ENCODE peak calls at places on chromosome 22, in six cellular contexts. R is heart left ventricle, M is gastrocnemius medialis, O is MM.1S, X is lung, W is right cardiac atrium. J is an unnamed sample.

GRCh38 chr22:34878996-34879395 is 187.0 kb upstream of the ISX start:
- DNase-seq in X (no peak), O (no peak), R (no peak), W (no peak), M (no peak), J (no peak)

GRCh38 chr22:21009638-21010425 is 5.1 kb upstream of the P2RX6 start:
- DNase-seq in R (no peak), X (no peak), M (no peak), W (no peak), O (peak; percentile 66), J (peak; percentile 47)

GRCh38 chr22:20956258-20957117 is 10.6 kb upstream of the AIFM3 start:
- DNase-seq in X (no peak), M (no peak), R (no peak), W (no peak), O (no peak), J (no peak)

GRCh38 chr22:45531944-45532631 is 29.4 kb downstream of the FBLN1 start:
- DNase-seq in M (no peak), W (peak; percentile 9), O (no peak), R (no peak), X (no peak), J (peak; percentile 67)

GRCh38 chr22:49799431-49800075 is 28.1 kb downstream of the BRD1 start:
- DNase-seq in M (no peak), X (no peak), R (no peak), O (no peak), W (peak; percentile 47), J (no peak)

GRCh38 chr22:41152902-41153301 is 52.2 kb upstream of the L3MBTL2 start:
- DNase-seq in R (no peak), M (no peak), X (no peak), W (no peak), O (no peak), J (no peak)

GRCh38 chr22:18103527-18104269 is 6.9 kb upstream of the TUBA8 start:
- DNase-seq in M (no peak), X (no peak), O (no peak), W (peak; percentile 59), R (no peak), J (no peak)

GRCh38 chr22:33210129-33210784 is 152.1 kb upstream of the SYN3 start:
- DNase-seq in W (no peak), R (no peak), X (peak; percentile 32), M (no peak), O (peak; percentile 46), J (peak; percentile 30)

GRCh38 chr22:19464546-19464945 is 14.4 kb downstream of the UFD1 start:
- DNase-seq in W (no peak), R (no peak), X (no peak), M (no peak), O (no peak), J (no peak)

GRCh38 chr22:23816552-23816976 is 22.2 kb downstream of the DERL3 start:
- DNase-seq in R (no peak), X (no peak), O (no peak), M (no peak), W (no peak), J (no peak)

GRCh38 chr22:38570841-38571364 is 920 bp upstream of the DMC1 start:
- DNase-seq in M (no peak), R (peak; percentile 45), X (no peak), W (peak; percentile 72), O (peak; percentile 67), J (no peak)

GRCh38 chr22:33894515-33894914 is 25.8 kb downstream of the LARGE1 start:
- DNase-seq in O (no peak), R (no peak), M (no peak), W (no peak), X (no peak), J (no peak)

GRCh38 chr22:39278040-39278439 is 33.3 kb upstream of the PDGFB start:
- DNase-seq in M (peak; percentile 34), X (no peak), O (no peak), W (peak; percentile 74), R (peak; percentile 75), J (peak; percentile 28)

GRCh38 chr22:20438678-20439492 is 1.3 kb upstream of the SCARF2 start:
- DNase-seq in O (no peak), M (no peak), W (no peak), X (no peak), R (no peak), J (no peak)

GRCh38 chr22:45805413-45805812 is 133.8 kb downstream of the ATXN10 start:
- DNase-seq in M (no peak), W (no peak), O (no peak), R (no peak), X (no peak), J (no peak)

GRCh38 chr22:50621491-50621880 is 6.5 kb downstream of the ARSA start:
- DNase-seq in W (no peak), O (peak; percentile 38), X (no peak), R (no peak), M (no peak), J (peak; percentile 52)

GRCh38 chr22:44787832-44788231 is 35.5 kb downstream of the ARHGAP8 start:
- DNase-seq in M (no peak), W (no peak), X (no peak), R (no peak), O (no peak), J (no peak)

GRCh38 chr22:18000441-18001039 is 23.8 kb downstream of the MICAL3 start:
- DNase-seq in M (no peak), W (peak; percentile 69), O (no peak), R (no peak), X (no peak), J (peak; percentile 58)

GRCh38 chr22:24867327-24868022 is 61.5 kb downstream of the SGSM1 start:
- DNase-seq in X (no peak), R (no peak), M (no peak), W (no peak), O (no peak), J (no peak)

DNA sequence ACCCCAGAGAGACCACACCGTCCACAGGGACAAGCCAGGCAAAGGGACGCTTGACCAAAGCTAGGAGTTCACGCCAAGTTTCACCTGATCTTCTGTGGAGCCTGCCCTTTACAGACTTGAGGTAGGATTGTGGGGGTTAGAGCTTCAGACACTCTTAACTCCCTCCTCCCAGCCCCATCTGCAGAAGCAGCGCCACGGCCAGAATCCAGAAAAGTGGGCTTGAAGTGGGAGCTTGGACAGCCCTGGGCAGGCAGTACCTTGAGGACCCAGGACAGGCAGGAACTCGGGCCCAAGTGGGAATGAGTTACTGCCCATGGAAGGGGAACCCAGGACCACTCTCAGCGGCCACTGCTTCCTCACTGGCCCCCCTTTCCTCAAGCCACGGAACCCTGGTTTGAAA is 695.9 kb downstream of the TBC1D22A start:
- DNase-seq in M (no peak), W (no peak), X (no peak), O (no peak), R (no peak), J (no peak)
- H3K9me3 ChIP-seq in M (no peaks in the 10 kb centered on the region), W (no peaks in the 10 kb centered on the region), X (peaks cover 9% of the 10 kb centered on the region), O (no peaks in the 10 kb centered on the region), R (no peaks in the 10 kb centered on the region), J (no peaks in the 10 kb centered on the region)

DNA sequence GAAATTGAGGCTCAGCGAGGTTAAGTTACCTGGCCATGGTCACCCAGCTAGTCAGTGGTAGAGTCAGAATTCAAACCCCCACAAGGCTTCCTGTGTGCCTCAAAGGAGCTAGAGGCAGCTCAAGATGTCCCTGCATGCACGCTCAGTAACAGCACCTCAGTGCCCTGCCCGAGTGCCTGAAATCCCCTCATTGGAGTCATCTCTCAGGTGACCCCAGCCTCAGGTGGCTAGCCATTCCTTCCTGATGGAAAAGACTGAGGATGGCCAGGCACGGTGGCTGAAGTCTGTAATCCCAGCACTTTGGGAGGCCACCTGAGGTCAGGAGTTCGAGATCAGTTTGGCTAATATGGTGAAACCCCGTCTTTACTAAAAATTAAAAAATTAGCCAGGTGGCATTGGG is 36.9 kb downstream of the LIF start:
- DNase-seq in R (no peak), M (no peak), O (no peak), W (no peak), X (no peak), J (no peak)
- H3K4me1 ChIP-seq in R (peaks cover 17% of the 10 kb centered on the region), M (no peaks in the 10 kb centered on the region), O (no peaks in the 10 kb centered on the region), W (no peaks in the 10 kb centered on the region), X (no peaks in the 10 kb centered on the region), J (peaks cover 62% of the 10 kb centered on the region)

GRCh38 chr22:37455896-37456295 is 28.6 kb upstream of the ELFN2 start:
- DNase-seq in M (no peak), X (no peak), O (no peak), R (no peak), W (no peak), J (no peak)

GRCh38 chr22:37459211-37459610 is 27.0 kb downstream of the MFNG start:
- DNase-seq in R (no peak), X (no peak), O (no peak), W (no peak), M (no peak), J (no peak)

GRCh38 chr22:37454857-37455686 is 27.8 kb upstream of the ELFN2 start:
- DNase-seq in R (no peak), O (no peak), M (no peak), W (no peak), X (peak; percentile 58), J (no peak)

GRCh38 chr22:37456351-37456750 is 29.1 kb upstream of the ELFN2 start:
- DNase-seq in O (no peak), M (no peak), X (no peak), W (no peak), R (no peak), J (no peak)

GRCh38 chr22:37457093-37457893 is 28.9 kb downstream of the MFNG start:
- DNase-seq in R (peak; percentile 60), W (peak; percentile 86), M (no peak), X (peak; percentile 85), O (peak; percentile 64), J (peak; percentile 55)
- H3K27me3 ChIP-seq in R (peaks cover 29% of the 10 kb centered on the region), W (no peaks in the 10 kb centered on the region), M (peaks cover 19% of the 10 kb centered on the region), X (no peaks in the 10 kb centered on the region), O (peaks cover 24% of the 10 kb centered on the region), J (peaks cover 5% of the 10 kb centered on the region)

GRCh38 chr22:48635031-48635430 is 1192.6 kb downstream of the BRD1 start:
- DNase-seq in O (no peak), M (no peak), W (peak; percentile 18), X (no peak), R (no peak), J (no peak)

GRCh38 chr22:48636746-48637145 is 1190.9 kb downstream of the BRD1 start:
- DNase-seq in X (no peak), R (no peak), W (peak; percentile 29), M (no peak), O (no peak), J (no peak)

GRCh38 chr22:48635825-48636224 is 1191.8 kb downstream of the BRD1 start:
- DNase-seq in R (no peak), W (no peak), M (no peak), O (peak; percentile 81), X (no peak), J (no peak)

GRCh38 chr22:48639021-48639795 is 1188.5 kb downstream of the BRD1 start:
- DNase-seq in R (no peak), W (peak; percentile 33), M (no peak), O (no peak), X (no peak), J (no peak)

DNA sequence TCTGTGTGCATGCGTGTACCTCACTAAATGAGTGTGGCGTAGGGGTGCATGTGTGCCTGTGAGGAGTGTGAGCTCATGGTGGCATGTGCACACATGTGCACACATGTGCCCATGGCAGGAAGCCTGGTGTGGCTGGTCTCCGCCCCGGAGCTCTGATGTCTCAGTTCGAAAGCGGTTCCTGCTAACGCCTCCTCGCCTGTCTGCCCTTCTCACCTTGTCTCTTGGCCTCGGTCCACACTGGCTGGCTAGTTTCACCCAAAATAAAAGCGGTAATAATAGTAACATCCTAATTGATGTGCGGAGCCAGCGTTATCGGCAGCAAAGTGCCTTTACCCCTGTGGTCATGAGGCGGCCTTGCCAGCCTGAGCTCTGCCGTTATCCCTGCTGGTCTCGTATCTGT is 1190.4 kb downstream of the BRD1 start:
- DNase-seq in W (no peak), R (no peak), X (no peak), M (no peak), O (no peak), J (no peak)
- H3K9me3 ChIP-seq in W (no peaks in the 10 kb centered on the region), R (no peaks in the 10 kb centered on the region), X (no peaks in the 10 kb centered on the region), M (no peaks in the 10 kb centered on the region), O (no peaks in the 10 kb centered on the region), J (no peaks in the 10 kb centered on the region)